ENCODE peak calls at places on chromosome 20, in five cellular contexts. R is H9, M is IMR-90, Q is keratinocyte, Y is fibroblast of lung. I is an unnamed sample.
A peak's percentile ranks its signal among the peaks of the same experiment; 100 is the strongest.

GRCh38 chr20:23995905-23996666 is 7.5 kb upstream of the GGTLC1 start:
- DNase-seq in R (no peak), M (peak; percentile 24), Q (no peak), Y (peak; percentile 51), I (peak; percentile 12)

GRCh38 chr20:38153401-38153800 is 11.7 kb downstream of the TGM2 start:
- DNase-seq in R (no peak), M (no peak), Q (no peak), Y (no peak), I (no peak)

GRCh38 chr20:51318058-51318960 is 224.2 kb downstream of the NFATC2 start:
- DNase-seq in R (peak; percentile 91), M (no peak), Q (no peak), Y (no peak), I (no peak)

GRCh38 chr20:33688938-33689424 is 2.8 kb upstream of the E2F1 start:
- DNase-seq in R (no peak), M (no peak), Q (no peak), Y (no peak), I (no peak)

GRCh38 chr20:1998193-1998520 is 4.3 kb upstream of the PDYN start:
- DNase-seq in R (peak; percentile 23), M (no peak), Q (no peak), Y (no peak), I (no peak)

GRCh38 chr20:23534801-23535593 is 33.3 kb downstream of the CST9L start:
- DNase-seq in R (no peak), M (no peak), Q (no peak), Y (no peak), I (no peak)

GRCh38 chr20:40535816-40536215 is 153.2 kb downstream of the MAFB start:
- DNase-seq in R (no peak), M (no peak), Q (no peak), Y (no peak), I (no peak)

GRCh38 chr20:1890469-1891262 is 4.5 kb upstream of the SIRPA start:
- DNase-seq in R (no peak), M (no peak), Q (no peak), Y (no peak), I (no peak)

GRCh38 chr20:36794116-36794474 is 20.5 kb upstream of the DSN1 start:
- DNase-seq in R (no peak), M (no peak), Q (no peak), Y (no peak), I (no peak)

GRCh38 chr20:25233016-25233772 is 14.7 kb upstream of the PYGB start:
- DNase-seq in R (no peak), M (peak; percentile 65), Q (no peak), Y (peak; percentile 88), I (no peak)

GRCh38 chr20:59136027-59136426 is 27.6 kb upstream of the ZNF831 start:
- DNase-seq in R (no peak), M (no peak), Q (no peak), Y (no peak), I (no peak)

GRCh38 chr20:57826731-57827287 is 117.0 kb upstream of the PMEPA1 start:
- DNase-seq in R (no peak), M (no peak), Q (no peak), Y (no peak), I (no peak)

GRCh38 chr20:324177-325042 is 942 bp upstream of the SOX12 start:
- DNase-seq in R (peak; percentile 97), M (peak; percentile 72), Q (no peak), Y (peak; percentile 82), I (peak; percentile 89)

GRCh38 chr20:48275325-48275724 is 490.0 kb upstream of the SULF2 start:
- DNase-seq in R (no peak), M (no peak), Q (no peak), Y (no peak), I (peak; percentile 57)

GRCh38 chr20:23145281-23145700 is 59.2 kb upstream of the CD93 start:
- DNase-seq in R (no peak), M (peak; percentile 56), Q (no peak), Y (peak; percentile 91), I (peak; percentile 72)

GRCh38 chr20:4802023-4802422 is 80.3 kb downstream of the PRND start:
- DNase-seq in R (no peak), M (no peak), Q (no peak), Y (no peak), I (no peak)

GRCh38 chr20:34190679-34191090 is 50.5 kb upstream of the ASIP start:
- DNase-seq in R (peak; percentile 89), M (peak; percentile 87), Q (peak; percentile 11), Y (peak; percentile 88), I (peak; percentile 83)

GRCh38 chr20:62505337-62506045 is 29.7 kb upstream of the GATA5 start:
- DNase-seq in R (no peak), M (no peak), Q (no peak), Y (no peak), I (no peak)

GRCh38 chr20:31566658-31567379 is 38.3 kb upstream of the ID1 start:
- DNase-seq in R (peak; percentile 69), M (no peak), Q (no peak), Y (no peak), I (no peak)

GRCh38 chr20:9582137-9582536 is 67.7 kb downstream of the LAMP5 start:
- DNase-seq in R (no peak), M (no peak), Q (no peak), Y (no peak), I (no peak)

GRCh38 chr20:35006531-35006971 is 50.9 kb downstream of the MYH7B start:
- DNase-seq in R (peak; percentile 12), M (no peak), Q (no peak), Y (no peak), I (no peak)

GRCh38 chr20:22921595-22922421 is 113.3 kb upstream of the SSTR4 start:
- DNase-seq in R (no peak), M (peak; percentile 8), Q (no peak), Y (peak; percentile 77), I (peak; percentile 91)

GRCh38 chr20:16914277-16914676 is 166.1 kb downstream of the OTOR start:
- DNase-seq in R (no peak), M (no peak), Q (no peak), Y (no peak), I (no peak)

GRCh38 chr20:1376453-1377270 is 16.2 kb downstream of the FKBP1A start:
- DNase-seq in R (no peak), M (no peak), Q (no peak), Y (no peak), I (no peak)

GRCh38 chr20:59770270-59770669 is 163.2 kb downstream of the SYCP2 start:
- DNase-seq in R (no peak), M (no peak), Q (no peak), Y (no peak), I (no peak)

GRCh38 chr20:25065044-25065624 is 7.2 kb upstream of the ACSS1 start:
- DNase-seq in R (no peak), M (no peak), Q (no peak), Y (no peak), I (no peak)

GRCh38 chr20:9609892-9610502 is 95.6 kb downstream of the LAMP5 start:
- DNase-seq in R (peak; percentile 73), M (peak; percentile 71), Q (peak; percentile 28), Y (peak; percentile 82), I (peak; percentile 67)

GRCh38 chr20:22536956-22537756 is 47.2 kb downstream of the FOXA2 start:
- DNase-seq in R (no peak), M (no peak), Q (no peak), Y (no peak), I (no peak)

DNA sequence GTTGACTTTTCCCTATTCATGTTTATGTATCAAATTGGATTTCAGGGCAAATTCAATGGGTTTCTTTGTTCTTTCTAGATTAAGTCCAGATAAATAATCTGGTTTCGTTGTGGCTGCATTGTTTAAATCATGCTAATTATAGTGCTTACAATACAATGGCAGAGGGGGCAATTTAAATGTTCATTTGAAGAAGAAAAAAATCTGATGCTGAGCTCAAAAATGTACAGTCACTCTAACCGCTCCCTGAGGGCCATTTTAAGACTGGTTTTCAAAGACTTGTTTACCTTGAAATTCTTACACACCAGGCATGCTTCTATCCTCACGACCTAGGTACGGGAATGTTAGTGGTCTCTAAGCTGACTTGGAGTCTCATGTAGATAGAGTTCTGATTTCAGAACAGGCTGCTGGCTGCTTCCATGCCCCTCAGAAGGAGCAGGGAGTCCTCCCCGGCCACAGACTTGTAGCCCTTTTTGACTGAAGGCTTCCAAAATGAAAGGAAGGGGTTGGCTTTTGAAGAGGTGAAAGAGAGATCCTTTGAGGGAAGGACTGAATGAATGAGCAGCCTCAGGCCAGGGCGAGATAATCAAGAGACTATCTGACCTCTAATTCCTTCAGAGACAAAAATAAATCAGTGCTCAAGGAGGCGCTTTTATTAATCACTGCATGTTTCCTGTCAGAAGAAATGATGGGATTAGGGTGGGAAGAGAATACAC is 86.1 kb upstream of the ZNF217 start:
- DNase-seq in R (no peak), M (no peak), Q (no peak), Y (no peak), I (no peak)
- H3K4me2 ChIP-seq in R (no peak overlapping the region), M (no peak overlapping the region), Q (no peak overlapping the region), Y (no peak overlapping the region), I (no peak overlapping the region)

DNA sequence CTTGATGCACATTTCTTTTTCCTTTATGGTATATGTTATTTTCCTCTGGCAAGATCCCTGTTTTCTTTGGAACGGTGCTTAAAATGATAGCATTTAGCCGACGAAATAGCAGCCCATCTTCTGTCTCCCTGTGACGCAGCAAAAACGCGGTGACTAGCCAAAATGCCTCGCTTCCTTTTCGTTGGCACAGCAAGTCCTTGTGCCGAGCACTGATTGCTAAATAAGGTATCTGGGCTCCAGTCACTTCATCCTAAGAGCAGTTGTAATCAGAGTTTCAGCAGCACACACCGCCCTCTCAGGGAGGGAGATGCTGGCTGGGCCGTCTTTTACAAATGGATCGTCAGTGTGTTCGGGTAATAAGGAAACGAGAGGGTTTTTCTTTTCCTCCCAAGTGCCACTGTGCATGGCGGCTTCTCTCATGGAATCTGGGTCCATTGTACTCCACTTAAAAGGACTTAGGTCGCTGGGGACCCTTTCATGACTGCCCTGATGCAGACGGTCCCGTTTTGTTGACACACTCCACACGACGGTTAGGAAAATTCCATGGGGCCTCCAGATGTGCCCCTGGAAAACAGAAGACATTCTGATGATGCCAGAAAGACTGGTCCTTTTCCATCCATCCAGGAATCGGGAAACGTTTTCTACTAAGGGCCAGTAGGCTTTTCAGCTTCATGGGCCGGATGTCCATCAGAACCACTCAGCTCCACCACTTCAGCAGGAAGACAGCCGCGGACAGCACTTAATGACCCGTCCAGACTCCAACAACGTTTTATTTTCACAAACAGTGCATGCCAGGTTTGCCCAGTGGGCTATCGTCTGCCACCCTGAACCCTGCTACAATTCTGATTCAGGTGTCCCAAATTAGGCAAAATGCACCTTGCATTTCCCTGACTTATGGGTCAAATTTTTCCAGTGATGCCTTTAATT is 185.5 kb downstream of the CDH4 start:
- DNase-seq in R (peak; percentile 59), M (peak; percentile 90), Q (no peak), Y (peak; percentile 94), I (peak; percentile 36)
- H3K27ac ChIP-seq in R (peak overlapping the region; percentile 99), M (peak overlapping the region; percentile 45), Q (peak overlapping the region; percentile 81), Y (peak overlapping the region; percentile 9), I (peak overlapping the region; percentile 27)

GRCh38 chr20:47142782-47143170 is 213.7 kb downstream of the ZMYND8 start:
- DNase-seq in R (no peak), M (no peak), Q (no peak), Y (no peak), I (no peak)

GRCh38 chr20:47137231-47137865 is 219.2 kb downstream of the ZMYND8 start:
- DNase-seq in R (no peak), M (peak; percentile 40), Q (no peak), Y (peak; percentile 20), I (no peak)

GRCh38 chr20:47141941-47142781 is 214.3 kb downstream of the ZMYND8 start:
- DNase-seq in R (no peak), M (no peak), Q (no peak), Y (no peak), I (no peak)

GRCh38 chr20:47141350-47141921 is 215.1 kb downstream of the ZMYND8 start:
- DNase-seq in R (no peak), M (no peak), Q (no peak), Y (no peak), I (no peak)

GRCh38 chr20:47139934-47140333 is 216.6 kb downstream of the ZMYND8 start:
- DNase-seq in R (no peak), M (no peak), Q (no peak), Y (no peak), I (no peak)
- H3K4me2 ChIP-seq in R (no peak overlapping the region), M (no peak overlapping the region), Q (no peak overlapping the region), Y (no peak overlapping the region), I (no peak overlapping the region)

GRCh38 chr20:63854766-63855362 is 6.4 kb upstream of the ABHD16B start:
- DNase-seq in R (no peak), M (no peak), Q (no peak), Y (no peak), I (no peak)
- H3K27ac ChIP-seq in R (no peak overlapping the region), M (no peak overlapping the region), Q (no peak overlapping the region), Y (no peak overlapping the region), I (no peak overlapping the region)